ENCODE peak calls at places on chromosomes 3 and 15, in nine cellular contexts. I is pancreas; X is stomach; Y is astrocyte of the spinal cord; E is fibroblast of lung; R is CD8-positive, alpha-beta T cell; N is kidney; B is dorsolateral prefrontal cortex; G is astrocyte. V is an unnamed sample.
A peak's percentile ranks its signal among the peaks of the same experiment; 100 is the strongest.

GRCh38 chr15:58528197-58528870 is 96.5 kb downstream of the LIPC start:
- DNase-seq in N (no peak), Y (no peak), X (peak; percentile 62), R (no peak), G (peak; percentile 77), B (no peak), E (peak; percentile 82), I (peak; percentile 54), V (peak; percentile 87)

GRCh38 chr3:161689699-161690098 is 193.1 kb downstream of the OTOL1 start:
- DNase-seq in G (no peak), Y (no peak), E (no peak), N (no peak), B (no peak), X (no peak), R (no peak), I (no peak), V (no peak)

GRCh38 chr3:30453364-30454039 is 152.9 kb upstream of the TGFBR2 start:
- DNase-seq in Y (no peak), B (no peak), E (no peak), I (no peak), G (no peak), N (no peak), R (no peak), X (no peak), V (no peak)

GRCh38 chr3:51940648-51941421 is 869 bp downstream of the RRP9 start:
- DNase-seq in I (no peak), G (no peak), N (peak; percentile 51), B (no peak), Y (no peak), X (no peak), R (no peak), E (no peak), V (peak; percentile 61)

GRCh38 chr3:10554746-10555145 is 49.4 kb upstream of the ATP2B2 start:
- DNase-seq in Y (no peak), E (no peak), G (no peak), R (no peak), N (no peak), I (no peak), B (no peak), X (no peak), V (no peak)

GRCh38 chr3:57068437-57069089 is 8.1 kb downstream of the SPATA12 start:
- DNase-seq in N (peak; percentile 70), B (no peak), E (peak; percentile 92), Y (peak; percentile 87), G (peak; percentile 89), R (no peak), X (no peak), I (no peak), V (peak; percentile 99)

GRCh38 chr15:70415330-70415884 is 317.7 kb upstream of the TLE3 start:
- DNase-seq in B (no peak), X (no peak), I (no peak), G (no peak), E (no peak), R (no peak), Y (no peak), N (peak; percentile 76), V (no peak)

GRCh38 chr3:61725851-61726333 is 164.5 kb downstream of the PTPRG start:
- DNase-seq in X (no peak), R (no peak), G (peak; percentile 82), Y (peak; percentile 67), N (no peak), B (no peak), E (peak; percentile 85), I (no peak), V (peak; percentile 65)

GRCh38 chr3:52775877-52776276 is 1.5 kb upstream of the ITIH1 start:
- DNase-seq in R (no peak), N (no peak), G (no peak), I (no peak), E (no peak), Y (no peak), B (no peak), X (peak; percentile 17), V (no peak)

GRCh38 chr3:73049319-73049718 is 12.1 kb upstream of the EBLN2 start:
- DNase-seq in B (no peak), Y (no peak), E (no peak), I (no peak), X (no peak), R (no peak), G (no peak), N (no peak), V (no peak)

GRCh38 chr3:53970656-53971055 is 79.0 kb upstream of the SELENOK start:
- DNase-seq in B (no peak), X (no peak), I (no peak), N (no peak), R (no peak), E (no peak), G (no peak), Y (no peak), V (no peak)

GRCh38 chr3:132488136-132488535 is 70.8 kb downstream of the DNAJC13 start:
- DNase-seq in N (no peak), X (no peak), Y (no peak), B (no peak), I (no peak), E (no peak), G (no peak), R (no peak), V (no peak)

GRCh38 chr3:65672876-65673815 is 365.6 kb downstream of the MAGI1 start:
- DNase-seq in R (no peak), E (peak; percentile 25), N (no peak), G (no peak), X (peak; percentile 65), Y (peak; percentile 45), B (peak; percentile 76), I (peak; percentile 57), V (peak; percentile 58)

GRCh38 chr3:186529204-186529999 is 14.8 kb downstream of the CRYGS start:
- DNase-seq in I (no peak), Y (no peak), R (no peak), X (no peak), N (no peak), G (no peak), E (no peak), B (no peak), V (no peak)

GRCh38 chr3:122005033-122005565 is 16.9 kb downstream of the ILDR1 start:
- DNase-seq in E (no peak), B (no peak), R (no peak), X (no peak), G (no peak), Y (no peak), N (no peak), I (no peak), V (no peak)

GRCh38 chr15:81540909-81541308 is 166.9 kb upstream of the TMC3 start:
- DNase-seq in R (no peak), I (no peak), E (no peak), N (no peak), G (no peak), Y (no peak), X (no peak), B (no peak), V (no peak)

GRCh38 chr15:90482124-90483011 is 47.4 kb upstream of the CRTC3 start:
- DNase-seq in E (peak; percentile 48), R (peak; percentile 50), B (peak; percentile 83), G (peak; percentile 47), N (no peak), X (peak; percentile 53), Y (peak; percentile 59), I (no peak), V (peak; percentile 80)

GRCh38 chr3:157782236-157782635 is 279.0 kb upstream of the VEPH1 start:
- DNase-seq in E (peak; percentile 56), I (no peak), X (no peak), R (no peak), N (no peak), Y (no peak), B (no peak), G (peak; percentile 44), V (peak; percentile 27)

GRCh38 chr15:89656116-89656815 is 999 bp upstream of the KIF7 start:
- DNase-seq in I (no peak), Y (no peak), X (no peak), N (no peak), E (peak; percentile 41), G (peak; percentile 15), R (no peak), B (no peak), V (peak; percentile 32)

GRCh38 chr3:159619341-159619885 is 369.2 kb upstream of the IL12A start:
- DNase-seq in G (peak; percentile 41), B (no peak), N (no peak), X (no peak), E (peak; percentile 54), I (no peak), R (no peak), Y (peak; percentile 75), V (peak; percentile 37)

GRCh38 chr3:148697311-148698189 is at the start of gene AGTR1:
- DNase-seq in R (no peak), G (peak; percentile 28), X (peak; percentile 28), E (peak; percentile 47), I (peak; percentile 52), N (peak; percentile 92), Y (peak; percentile 36), B (no peak), V (peak; percentile 67)

GRCh38 chr3:79870006-79870620 is 102.3 kb upstream of the ROBO1 start:
- DNase-seq in G (no peak), I (no peak), E (no peak), Y (no peak), N (no peak), X (no peak), B (no peak), R (no peak), V (no peak)

GRCh38 chr15:40873625-40874561 is at the start of gene RHOV:
- DNase-seq in R (peak; percentile 55), G (peak; percentile 34), B (peak; percentile 35), I (peak; percentile 92), Y (peak; percentile 35), X (peak; percentile 82), E (peak; percentile 53), N (peak; percentile 88), V (no peak)
- H3K4me3 ChIP-seq in R (peak within 1 kb of the TSS; percentile 59), G (peak within 1 kb of the TSS; percentile 43), B (peak within 1 kb of the TSS; percentile 64), I (peak within 1 kb of the TSS; percentile 89), Y (peak within 1 kb of the TSS; percentile 34), X (peak within 1 kb of the TSS; percentile 56), E (peak within 1 kb of the TSS; percentile 19), N (no peak within 1 kb of the TSS), V (peak within 1 kb of the TSS; percentile 59)

DNA sequence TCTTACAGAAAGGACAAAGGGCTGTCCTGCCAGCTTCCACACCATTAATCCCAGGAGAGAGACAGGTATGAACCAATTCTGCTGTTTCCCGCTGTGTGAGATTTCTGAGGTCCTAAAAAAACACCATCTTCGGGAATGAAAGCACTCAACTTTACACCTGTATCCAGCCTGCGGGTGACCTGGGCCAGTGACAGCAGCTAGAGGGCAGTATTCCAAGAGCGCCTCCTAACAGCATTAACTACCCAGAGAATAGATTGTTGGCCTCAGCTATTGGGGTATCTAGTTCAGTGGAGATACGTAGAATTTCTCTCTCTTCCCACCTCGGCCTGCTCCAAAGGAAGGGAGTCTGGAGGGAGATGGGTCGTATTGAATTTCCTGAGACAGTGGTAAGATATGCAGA is 55.1 kb downstream of the WDR76 start:
- DNase-seq in E (no peak), B (no peak), X (no peak), I (no peak), Y (no peak), G (no peak), N (no peak), R (no peak), V (no peak)
- TF ChIP-seq CTCF in E (peak; percentile 22), B (peak; percentile 40), X (no peak), I (peak; percentile 9), Y (peak; percentile 60), G (peak; percentile 35), N (peak; percentile 40), R (no peak), V (peak; percentile 32)

GRCh38 chr15:85880501-85881190 is 85.9 kb upstream of the KLHL25 start:
- DNase-seq in G (no peak), X (no peak), R (no peak), Y (no peak), I (no peak), E (no peak), N (no peak), B (no peak), V (no peak)
- H3K4me3 ChIP-seq in G (no peak overlapping the region), X (no peak overlapping the region), R (no peak overlapping the region), Y (no peak overlapping the region), I (no peak overlapping the region), E (no peak overlapping the region), N (no peak overlapping the region), B (no peak overlapping the region), V (no peak overlapping the region)

GRCh38 chr3:189369636-189370035 is 197.9 kb downstream of the TPRG1 start:
- DNase-seq in G (no peak), X (no peak), E (no peak), N (no peak), B (no peak), Y (no peak), I (no peak), R (no peak), V (no peak)
- TF ChIP-seq CTCF in G (no peak), X (no peak), E (no peak), N (no peak), B (no peak), Y (no peak), I (no peak), R (no peak), V (no peak)